ENCODE peak calls at places on chromosome X, in four cellular contexts. One of them, this sample, is unnamed.

GRCh38 chrX:39883664-39884063 is 214.1 kb downstream of the BCOR start:
- DNase-seq in astrocyte of the cerebellum: no peak
- DNase-seq in nephron progenitor cell: no peak
- DNase-seq in GM03348: no peak
- DNase-seq in this sample: no peak

GRCh38 chrX:6238576-6238975 is 9.9 kb upstream of the NLGN4X start:
- DNase-seq in GM03348: no peak
- DNase-seq in nephron progenitor cell: no peak
- DNase-seq in astrocyte of the cerebellum: no peak
- DNase-seq in this sample: no peak

GRCh38 chrX:66015152-66015827 is 24.6 kb downstream of the VSIG4 start:
- DNase-seq in astrocyte of the cerebellum: no peak
- DNase-seq in nephron progenitor cell: no peak
- DNase-seq in GM03348: no peak
- DNase-seq in this sample: no peak

GRCh38 chrX:11406109-11406755 is 113.0 kb downstream of the AMELX start:
- DNase-seq in nephron progenitor cell: no peak
- DNase-seq in astrocyte of the cerebellum: peak; percentile 35
- DNase-seq in GM03348: no peak
- DNase-seq in this sample: no peak

GRCh38 chrX:104254442-104255115 is at the start of gene ESX1:
- DNase-seq in astrocyte of the cerebellum: no peak
- DNase-seq in nephron progenitor cell: peak; percentile 33
- DNase-seq in GM03348: no peak
- DNase-seq in this sample: peak; percentile 19

GRCh38 chrX:37976153-37976552 is 30.2 kb upstream of the SYTL5 start:
- DNase-seq in nephron progenitor cell: no peak
- DNase-seq in GM03348: no peak
- DNase-seq in astrocyte of the cerebellum: no peak
- DNase-seq in this sample: peak; percentile 4

GRCh38 chrX:101950581-101950980 is 18.8 kb upstream of the ZMAT1 start:
- DNase-seq in GM03348: no peak
- DNase-seq in astrocyte of the cerebellum: no peak
- DNase-seq in nephron progenitor cell: no peak
- DNase-seq in this sample: no peak

GRCh38 chrX:134623293-134624045 is 34.8 kb downstream of the PLAC1 start:
- DNase-seq in GM03348: no peak
- DNase-seq in astrocyte of the cerebellum: no peak
- DNase-seq in nephron progenitor cell: no peak
- DNase-seq in this sample: no peak

GRCh38 chrX:1749499-1749898 is 134.6 kb downstream of the ASMT start:
- DNase-seq in astrocyte of the cerebellum: no peak
- DNase-seq in GM03348: no peak
- DNase-seq in nephron progenitor cell: no peak
- DNase-seq in this sample: no peak

GRCh38 chrX:130999360-130999759 is 58.8 kb upstream of the ARHGAP36 start:
- DNase-seq in astrocyte of the cerebellum: no peak
- DNase-seq in GM03348: no peak
- DNase-seq in nephron progenitor cell: no peak
- DNase-seq in this sample: no peak

GRCh38 chrX:123959281-123960063 is 2.0 kb upstream of the STAG2 start:
- DNase-seq in nephron progenitor cell: peak; percentile 31
- DNase-seq in astrocyte of the cerebellum: no peak
- DNase-seq in GM03348: peak; percentile 33
- DNase-seq in this sample: peak; percentile 61

GRCh38 chrX:153462291-153462690 is 8.1 kb downstream of the HAUS7 start:
- DNase-seq in nephron progenitor cell: no peak
- DNase-seq in GM03348: no peak
- DNase-seq in astrocyte of the cerebellum: no peak
- DNase-seq in this sample: no peak

GRCh38 chrX:19870710-19871490 is 16.5 kb downstream of the SH3KBP1 start:
- DNase-seq in nephron progenitor cell: no peak
- DNase-seq in astrocyte of the cerebellum: no peak
- DNase-seq in GM03348: no peak
- DNase-seq in this sample: no peak

GRCh38 chrX:40646489-40647306 is 663 bp downstream of the CXorf38 start:
- DNase-seq in GM03348: peak; percentile 37
- DNase-seq in nephron progenitor cell: peak; percentile 18
- DNase-seq in astrocyte of the cerebellum: no peak
- DNase-seq in this sample: peak; percentile 67

GRCh38 chrX:10524578-10524977 is 95.8 kb downstream of the MID1 start:
- DNase-seq in nephron progenitor cell: no peak
- DNase-seq in GM03348: peak; percentile 4
- DNase-seq in astrocyte of the cerebellum: no peak
- DNase-seq in this sample: no peak

GRCh38 chrX:11499076-11500044 is 166.4 kb downstream of the ARHGAP6 start:
- DNase-seq in GM03348: peak; percentile 3
- DNase-seq in astrocyte of the cerebellum: peak; percentile 69
- DNase-seq in nephron progenitor cell: no peak
- DNase-seq in this sample: peak; percentile 56